ENCODE peak calls at places on chromosomes 6 and 20, in eight cellular contexts. L is upper lobe of right lung; H is endothelial cell; R is NCI-H446 treated with DMSO at 0.1 percent for 48 hours; T is RPMI7951; S is esophagus squamous epithelium; P is stimulated activated effector memory CD8-positive, alpha-beta T cell treated with anti-CD3 and anti-CD28 coated beads, Interleukin-12 subunit alpha, Interleukin-12 subunit beta, amount 100 ng/mL, for 72 hours; Y is NCI-H1417. J is an unnamed sample.

GRCh38 chr20:7702141-7702540 is 238.1 kb downstream of the HAO1 start:
- DNase-seq in H (no peak), S (no peak), P (no peak), T (no peak), R (no peak), L (no peak), Y (no peak), J (no peak)

GRCh38 chr6:159654483-159655098 is 38.5 kb downstream of the SOD2 start:
- DNase-seq in H (no peak), T (peak; percentile 54), L (no peak), Y (peak; percentile 88), P (no peak), S (no peak), R (peak; percentile 25), J (peak; percentile 47)

GRCh38 chr20:40688129-40689099 is 622 bp downstream of the MAFB start:
- DNase-seq in S (no peak), H (peak; percentile 27), P (no peak), T (no peak), R (no peak), Y (no peak), L (no peak), J (no peak)

GRCh38 chr20:42701948-42702347 is 487.8 kb downstream of the PTPRT start:
- DNase-seq in P (no peak), T (no peak), R (no peak), H (no peak), L (no peak), Y (no peak), S (no peak), J (no peak)

GRCh38 chr6:168208854-168209253 is 110.7 kb downstream of the DACT2 start:
- DNase-seq in L (no peak), H (no peak), R (no peak), S (no peak), Y (no peak), T (no peak), P (no peak), J (no peak)

GRCh38 chr6:55916188-55916587 is 40.8 kb upstream of the BMP5 start:
- DNase-seq in S (no peak), T (peak; percentile 24), L (no peak), R (no peak), H (no peak), P (no peak), Y (no peak), J (no peak)

GRCh38 chr20:38221041-38221589 is 39.4 kb downstream of the KIAA1755 start:
- DNase-seq in S (no peak), L (peak; percentile 83), P (peak; percentile 69), R (no peak), H (peak; percentile 94), T (peak; percentile 84), Y (peak; percentile 41), J (peak; percentile 40)

GRCh38 chr6:16524380-16524707 is 236.9 kb downstream of the ATXN1 start:
- DNase-seq in Y (no peak), P (no peak), R (no peak), T (peak; percentile 84), S (no peak), H (no peak), L (no peak), J (no peak)

GRCh38 chr6:63640062-63640461 is 4.5 kb downstream of the PHF3 start:
- DNase-seq in H (no peak), S (no peak), P (no peak), R (no peak), T (peak; percentile 40), L (no peak), Y (no peak), J (no peak)

GRCh38 chr6:157779705-157780604 is 43.1 kb upstream of the SNX9 start:
- DNase-seq in L (no peak), P (no peak), Y (no peak), T (peak; percentile 64), H (no peak), R (no peak), S (no peak), J (no peak)

GRCh38 chr6:158115508-158115907 is 52.6 kb downstream of the SERAC1 start:
- DNase-seq in L (no peak), Y (no peak), R (no peak), S (no peak), P (no peak), T (no peak), H (no peak), J (no peak)

GRCh38 chr6:80338201-80338836 is 231.8 kb downstream of the BCKDHB start:
- DNase-seq in T (peak; percentile 24), L (peak; percentile 79), R (no peak), P (peak; percentile 54), H (peak; percentile 88), Y (peak; percentile 37), S (no peak), J (peak; percentile 72)

GRCh38 chr20:1897965-1898464 is 2.8 kb downstream of the SIRPA start:
- DNase-seq in H (no peak), Y (no peak), R (no peak), L (no peak), S (no peak), T (no peak), P (no peak), J (no peak)

GRCh38 chr6:134295953-134296553 is 21.9 kb downstream of the SGK1 start:
- DNase-seq in L (no peak), S (no peak), T (peak; percentile 98), H (no peak), P (no peak), Y (no peak), R (peak; percentile 81), J (no peak)

GRCh38 chr6:112562348-112563220 is 215.5 kb downstream of the RFPL4B start:
- DNase-seq in L (no peak), Y (no peak), H (no peak), T (peak; percentile 8), R (no peak), S (no peak), P (no peak), J (no peak)

GRCh38 chr6:170086639-170087420 is 204.0 kb downstream of the DLL1 start:
- DNase-seq in P (no peak), S (no peak), H (no peak), T (no peak), R (no peak), L (peak; percentile 62), Y (no peak), J (no peak)

GRCh38 chr20:45407067-45407745 is 883 bp upstream of the DBNDD2 start:
- DNase-seq in P (no peak), H (peak; percentile 30), L (peak; percentile 78), Y (no peak), S (no peak), R (no peak), T (no peak), J (no peak)

GRCh38 chr20:3174442-3175263 is 1.3 kb upstream of the LZTS3 start:
- DNase-seq in Y (no peak), R (peak; percentile 7), H (no peak), S (no peak), L (no peak), P (no peak), T (peak; percentile 12), J (peak; percentile 8)

GRCh38 chr20:21147593-21147992 is 21.7 kb downstream of the KIZ start:
- DNase-seq in Y (no peak), L (no peak), T (peak; percentile 45), S (no peak), H (no peak), R (no peak), P (no peak), J (no peak)

GRCh38 chr6:157242791-157243190 is 80.5 kb downstream of the TMEM242 start:
- DNase-seq in H (no peak), R (no peak), T (no peak), L (no peak), P (no peak), S (no peak), Y (no peak), J (no peak)

GRCh38 chr6:38264605-38265004 is 375.1 kb downstream of the BTBD9 start:
- DNase-seq in L (no peak), P (no peak), Y (no peak), R (no peak), S (no peak), T (peak; percentile 31), H (no peak), J (no peak)

GRCh38 chr6:37540390-37540789 is 40.7 kb upstream of the CCDC167 start:
- DNase-seq in S (no peak), H (no peak), P (no peak), R (no peak), T (no peak), Y (no peak), L (no peak), J (no peak)

GRCh38 chr6:43856005-43856765 is 86.2 kb downstream of the VEGFA start:
- DNase-seq in S (no peak), T (peak; percentile 72), Y (no peak), L (peak; percentile 78), P (no peak), R (no peak), H (peak; percentile 52), J (no peak)

GRCh38 chr6:13177617-13178506 is 150.5 kb downstream of the TBC1D7 start:
- DNase-seq in R (no peak), Y (no peak), T (no peak), S (no peak), L (no peak), P (no peak), H (no peak), J (no peak)

GRCh38 chr6:128438311-128438916 is 82.0 kb downstream of the PTPRK start:
- DNase-seq in H (no peak), P (no peak), Y (no peak), R (peak; percentile 80), L (no peak), S (no peak), T (peak; percentile 56), J (no peak)

GRCh38 chr20:45254867-45255266 is 503 bp upstream of the SLPI start:
- DNase-seq in H (no peak), T (no peak), Y (no peak), S (no peak), L (no peak), R (no peak), P (no peak), J (no peak)

J was measured in immature natural killer cell.